ENCODE peak calls at places on chromosomes 7 and 10, in ten cellular contexts. R, E, W, V, Z, H, M, S, U and L are unnamed samples.

GRCh38 chr7:8435120-8435519 is 1.7 kb downstream of the NXPH1 start:
- DNase-seq in R (no peak), U (no peak), V (no peak), M (no peak), E (peak; percentile 65), S (no peak), W (no peak), Z (no peak), H (no peak), L (no peak)

GRCh38 chr7:142813262-142813661 is 41.6 kb upstream of the EPHB6 start:
- DNase-seq in S (peak; percentile 83), E (peak; percentile 91), Z (no peak), V (peak; percentile 47), H (no peak), W (no peak), U (no peak), R (no peak), M (no peak), L (peak; percentile 61)

GRCh38 chr7:19069842-19070241 is 47.6 kb downstream of the TWIST1 start:
- DNase-seq in R (no peak), S (peak; percentile 26), U (no peak), V (no peak), H (peak; percentile 4), M (no peak), E (peak; percentile 61), Z (no peak), W (no peak), L (peak; percentile 29)

GRCh38 chr7:55534916-55535636 is 37.2 kb downstream of the VOPP1 start:
- DNase-seq in V (no peak), H (no peak), S (no peak), M (no peak), Z (no peak), R (no peak), E (no peak), W (no peak), U (no peak), L (no peak)

GRCh38 chr7:128938524-128939074 is 872 bp downstream of the IRF5 start:
- DNase-seq in R (no peak), U (no peak), S (no peak), Z (no peak), W (no peak), V (no peak), M (peak; percentile 55), H (peak; percentile 30), E (peak; percentile 65), L (peak; percentile 15)

GRCh38 chr10:88455831-88456230 is 127.3 kb downstream of the RNLS start:
- DNase-seq in M (no peak), Z (no peak), V (no peak), W (no peak), H (no peak), E (no peak), R (no peak), S (no peak), U (no peak), L (no peak)

GRCh38 chr7:26044320-26044719 is 107.7 kb upstream of the NFE2L3 start:
- DNase-seq in S (no peak), Z (no peak), M (no peak), R (no peak), E (no peak), U (no peak), W (no peak), V (no peak), H (no peak), L (no peak)

GRCh38 chr7:2129376-2130375 is 103.1 kb downstream of the MAD1L1 start:
- DNase-seq in S (no peak), V (no peak), R (no peak), E (no peak), H (no peak), Z (no peak), W (no peak), M (no peak), U (no peak), L (no peak)

GRCh38 chr10:7107287-7107686 is 303.5 kb downstream of the SFMBT2 start:
- DNase-seq in U (no peak), W (no peak), E (no peak), H (peak; percentile 27), R (no peak), S (no peak), V (peak; percentile 67), Z (no peak), M (no peak), L (peak; percentile 2)

GRCh38 chr7:118085000-118085399 is 99.0 kb upstream of the LSM8 start:
- DNase-seq in M (no peak), E (no peak), V (no peak), W (no peak), Z (no peak), U (no peak), R (no peak), H (no peak), S (no peak), L (no peak)

GRCh38 chr7:3301472-3301778 is 373 bp downstream of the SDK1 start:
- DNase-seq in R (no peak), S (no peak), Z (no peak), E (no peak), W (no peak), U (no peak), M (no peak), H (no peak), V (no peak), L (no peak)

GRCh38 chr7:101650579-101651081 is 21.5 kb upstream of the MYL10 start:
- DNase-seq in U (no peak), W (no peak), E (no peak), R (no peak), M (no peak), V (no peak), H (no peak), S (no peak), Z (no peak), L (no peak)

GRCh38 chr10:3781458-3782098 is 3.4 kb downstream of the KLF6 start:
- DNase-seq in M (peak; percentile 68), R (no peak), W (peak; percentile 59), E (peak; percentile 67), Z (peak; percentile 60), V (peak; percentile 59), S (peak; percentile 80), H (peak; percentile 53), U (peak; percentile 86), L (peak; percentile 41)

GRCh38 chr7:6725003-6725402 is 18.3 kb upstream of the ZNF12 start:
- DNase-seq in U (no peak), R (no peak), W (no peak), S (no peak), V (no peak), M (peak; percentile 43), Z (no peak), E (no peak), H (no peak), L (no peak)

DNA sequence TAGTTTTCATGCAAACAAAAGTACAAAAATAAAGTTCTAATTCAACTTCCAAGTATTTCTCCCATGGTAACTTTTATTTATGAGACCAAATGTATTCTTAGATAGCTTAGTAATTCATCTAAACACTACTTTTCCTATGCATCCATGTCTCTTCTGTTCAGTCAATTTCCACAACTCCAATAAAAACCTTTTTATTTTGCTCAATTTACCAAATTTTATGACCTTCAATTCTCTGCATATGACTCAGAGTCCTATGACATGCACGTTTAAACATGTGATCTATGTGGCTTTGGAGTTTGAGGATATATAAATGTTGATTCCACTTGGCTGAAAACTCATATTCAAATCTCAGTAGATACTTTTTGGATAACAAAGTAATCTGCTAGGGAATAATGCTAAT is 40.4 kb upstream of the GNAT3 start:
- DNase-seq in R (no peak), H (peak; percentile 25), M (no peak), V (peak; percentile 48), Z (no peak), W (no peak), S (peak; percentile 57), E (no peak), U (no peak), L (peak; percentile 6)
- H3K4me3 ChIP-seq in R (no peak overlapping the region), H (no peak overlapping the region), M (no peak overlapping the region), V (no peak overlapping the region), Z (no peak overlapping the region), W (no peak overlapping the region), S (no peak overlapping the region), E (no peak overlapping the region), U (no peak overlapping the region), L (no peak overlapping the region)

GRCh38 chr10:69847883-69848282 is 46.2 kb downstream of the COL13A1 start:
- DNase-seq in V (no peak), S (no peak), Z (no peak), W (no peak), R (no peak), U (no peak), H (no peak), M (no peak), E (no peak), L (no peak)
- TF ChIP-seq CTCF in V (no peak), S (no peak), Z (no peak), W (no peak), R (no peak), U (no peak), H (no peak), M (no peak), E (no peak), L (no peak)

DNA sequence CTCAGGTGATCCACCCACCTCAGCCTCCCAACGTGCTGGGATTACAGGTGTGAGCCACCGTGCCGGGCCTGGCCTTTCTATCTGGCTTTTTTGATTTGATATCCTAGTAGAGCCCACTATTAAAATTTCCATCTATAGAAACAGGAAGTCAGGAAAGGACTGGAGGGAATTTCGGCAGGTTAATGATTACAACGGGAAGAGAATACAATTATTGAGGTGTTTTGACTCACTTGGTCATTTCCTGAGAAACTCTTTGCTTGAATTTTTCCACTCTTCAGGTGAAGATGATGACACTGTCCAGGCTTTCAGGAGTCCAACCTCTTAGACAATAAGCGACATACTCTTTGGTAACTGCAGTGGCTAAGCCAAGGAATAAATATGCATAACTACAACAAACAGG is 1.1 kb upstream of the MKLN1 start:
- DNase-seq in V (no peak), W (no peak), U (no peak), M (no peak), H (no peak), S (no peak), E (no peak), R (no peak), Z (no peak), L (peak; percentile 7)
- H3K4me3 ChIP-seq in V (peak overlapping the region; percentile 79), W (peak overlapping the region; percentile 95), U (peak overlapping the region; percentile 89), M (peak overlapping the region; percentile 79), H (no peak overlapping the region), S (peak overlapping the region; percentile 95), E (peak overlapping the region; percentile 95), R (peak overlapping the region; percentile 94), Z (peak overlapping the region; percentile 89), L (no peak overlapping the region)

GRCh38 chr7:131934452-131934851 is 378.0 kb upstream of the PODXL start:
- DNase-seq in Z (no peak), U (no peak), R (no peak), W (no peak), S (no peak), M (no peak), E (no peak), H (no peak), V (no peak), L (no peak)

GRCh38 chr7:131933890-131934289 is 377.5 kb upstream of the PODXL start:
- DNase-seq in V (no peak), U (no peak), Z (no peak), H (no peak), S (no peak), M (no peak), W (no peak), E (peak; percentile 13), R (no peak), L (peak; percentile 20)

GRCh38 chr7:131931368-131931767 is 374.9 kb upstream of the PODXL start:
- DNase-seq in U (no peak), H (no peak), Z (no peak), S (no peak), E (peak; percentile 36), W (no peak), M (no peak), R (no peak), V (peak; percentile 12), L (peak; percentile 5)

GRCh38 chr7:131935180-131935579 is 378.8 kb upstream of the PODXL start:
- DNase-seq in M (no peak), W (no peak), R (no peak), V (no peak), U (no peak), S (no peak), H (no peak), Z (no peak), E (peak; percentile 48), L (no peak)

GRCh38 chr7:131932271-131932670 is 375.8 kb upstream of the PODXL start:
- DNase-seq in V (no peak), R (no peak), H (no peak), Z (no peak), S (no peak), U (no peak), M (no peak), E (peak; percentile 20), W (no peak), L (no peak)
- TF ChIP-seq CTCF in V (no peak), R (no peak), H (no peak), Z (peak; percentile 29), S (no peak), U (no peak), M (no peak), E (peak; percentile 49), W (no peak), L (no peak)